ENCODE peak calls at places on chromosome 18, in four cellular contexts. One of them, this sample, is unnamed.

GRCh38 chr18:51149605-51150429 is 47.7 kb downstream of the MEX3C start:
- DNase-seq in NCI-H82: no peak
- DNase-seq in head of caudate nucleus: no peak
- DNase-seq in BE2C: no peak
- DNase-seq in this sample: no peak

GRCh38 chr18:77571743-77572142 is 322.1 kb downstream of the GALR1 start:
- DNase-seq in NCI-H82: no peak
- DNase-seq in head of caudate nucleus: no peak
- DNase-seq in BE2C: no peak
- DNase-seq in this sample: no peak

GRCh38 chr18:46431522-46432171 is 225.4 kb downstream of the LOXHD1 start:
- DNase-seq in NCI-H82: no peak
- DNase-seq in head of caudate nucleus: no peak
- DNase-seq in BE2C: no peak
- DNase-seq in this sample: no peak

GRCh38 chr18:9683418-9684396 is 24.4 kb upstream of the RAB31 start:
- DNase-seq in NCI-H82: no peak
- DNase-seq in head of caudate nucleus: peak; percentile 32
- DNase-seq in BE2C: no peak
- DNase-seq in this sample: peak; percentile 54

GRCh38 chr18:80181642-80182461 is 65.5 kb downstream of the PARD6G start:
- DNase-seq in NCI-H82: no peak
- DNase-seq in head of caudate nucleus: no peak
- DNase-seq in BE2C: no peak
- DNase-seq in this sample: no peak

GRCh38 chr18:23257686-23258565 is 122.6 kb downstream of the CABLES1 start:
- DNase-seq in NCI-H82: no peak
- DNase-seq in head of caudate nucleus: peak; percentile 66
- DNase-seq in BE2C: no peak
- DNase-seq in this sample: no peak

GRCh38 chr18:45802814-45803492 is 22.5 kb upstream of the SIGLEC15 start:
- DNase-seq in NCI-H82: no peak
- DNase-seq in head of caudate nucleus: no peak
- DNase-seq in BE2C: no peak
- DNase-seq in this sample: no peak

GRCh38 chr18:31684279-31685096 is at the start of gene B4GALT6:
- DNase-seq in NCI-H82: peak; percentile 70
- DNase-seq in head of caudate nucleus: peak; percentile 33
- DNase-seq in BE2C: peak; percentile 50
- DNase-seq in this sample: peak; percentile 12

GRCh38 chr18:51191139-51191717 is 6.3 kb downstream of the MEX3C start:
- DNase-seq in NCI-H82: no peak
- DNase-seq in head of caudate nucleus: no peak
- DNase-seq in BE2C: no peak
- DNase-seq in this sample: no peak

GRCh38 chr18:67549946-67550345 is 33.4 kb upstream of the DSEL start:
- DNase-seq in NCI-H82: no peak
- DNase-seq in head of caudate nucleus: no peak
- DNase-seq in BE2C: no peak
- DNase-seq in this sample: no peak

GRCh38 chr18:68472701-68473295 is 242.1 kb downstream of the TMX3 start:
- DNase-seq in NCI-H82: no peak
- DNase-seq in head of caudate nucleus: no peak
- DNase-seq in BE2C: no peak
- DNase-seq in this sample: no peak

GRCh38 chr18:76620326-76620813 is 125.3 kb upstream of the ZNF516 start:
- DNase-seq in NCI-H82: peak; percentile 34
- DNase-seq in head of caudate nucleus: peak; percentile 50
- DNase-seq in BE2C: no peak
- DNase-seq in this sample: peak; percentile 55

This sample was measured in globus pallidus.